ENCODE peak calls at places on chromosomes 3 and 15, in six cellular contexts. W, L, G, I, E and K are unnamed samples.

GRCh38 chr3:107356706-107357105 is 20.5 kb upstream of the CCDC54 start:
- DNase-seq in E (no peak), W (no peak), I (no peak), G (no peak), L (no peak), K (no peak)

GRCh38 chr15:45201557-45202246 is 13.9 kb upstream of the SHF start:
- DNase-seq in G (no peak), L (no peak), E (no peak), I (no peak), W (no peak), K (no peak)

GRCh38 chr15:69766156-69766555 is 313.5 kb downstream of the RPLP1 start:
- DNase-seq in I (no peak), L (no peak), E (no peak), W (no peak), G (no peak), K (no peak)

GRCh38 chr15:31471731-31472430 is 145.2 kb downstream of the KLF13 start:
- DNase-seq in I (peak), W (peak), L (no peak), G (no peak), E (no peak), K (no peak)

GRCh38 chr3:12796171-12797123 is at the start of gene CAND2:
- DNase-seq in W (peak), L (peak), I (peak), E (peak), G (peak), K (peak)

GRCh38 chr3:149330609-149331008 is 2.8 kb downstream of the TM4SF18 start:
- DNase-seq in I (no peak), W (no peak), E (no peak), L (no peak), G (no peak), K (no peak)

GRCh38 chr3:127406309-127407025 is 118.6 kb upstream of the PRR20G start:
- DNase-seq in G (no peak), W (no peak), I (no peak), E (no peak), L (peak), K (no peak)

GRCh38 chr15:34239151-34239761 is 14.4 kb downstream of the EMC4 start:
- DNase-seq in I (peak), G (peak), L (no peak), E (no peak), W (peak), K (peak)

GRCh38 chr3:13013994-13014754 is 59.1 kb downstream of the IQSEC1 start:
- DNase-seq in W (no peak), L (no peak), I (no peak), E (no peak), G (peak), K (no peak)

GRCh38 chr15:48493084-48493762 is 152.3 kb downstream of the FBN1 start:
- DNase-seq in E (no peak), I (peak), L (no peak), G (no peak), W (peak), K (no peak)
- TF ChIP-seq CTCF in E (no peak), I (no peak), L (no peak), G (no peak), W (no peak), K (no peak)

GRCh38 chr3:41574900-41575299 is 375.6 kb downstream of the CTNNB1 start:
- DNase-seq in G (no peak), W (peak), L (no peak), E (no peak), I (no peak), K (no peak)
- TF ChIP-seq CTCF in G (no peak), W (no peak), L (no peak), E (no peak), I (no peak), K (no peak)

GRCh38 chr3:191330309-191330712 is at the start of gene UTS2B:
- DNase-seq in W (peak), I (peak), G (no peak), E (no peak), L (no peak), K (no peak)

GRCh38 chr3:191328383-191328962 is 721 bp upstream of the CCDC50 start:
- DNase-seq in L (no peak), W (no peak), G (no peak), E (no peak), I (no peak), K (no peak)

GRCh38 chr3:191329654-191330308 is 545 bp downstream of the UTS2B start:
- DNase-seq in I (peak), G (no peak), W (peak), L (no peak), E (peak), K (peak)

GRCh38 chr3:191327526-191327925 is 1.7 kb upstream of the CCDC50 start:
- DNase-seq in L (no peak), E (no peak), W (no peak), G (no peak), I (no peak), K (no peak)

DNA sequence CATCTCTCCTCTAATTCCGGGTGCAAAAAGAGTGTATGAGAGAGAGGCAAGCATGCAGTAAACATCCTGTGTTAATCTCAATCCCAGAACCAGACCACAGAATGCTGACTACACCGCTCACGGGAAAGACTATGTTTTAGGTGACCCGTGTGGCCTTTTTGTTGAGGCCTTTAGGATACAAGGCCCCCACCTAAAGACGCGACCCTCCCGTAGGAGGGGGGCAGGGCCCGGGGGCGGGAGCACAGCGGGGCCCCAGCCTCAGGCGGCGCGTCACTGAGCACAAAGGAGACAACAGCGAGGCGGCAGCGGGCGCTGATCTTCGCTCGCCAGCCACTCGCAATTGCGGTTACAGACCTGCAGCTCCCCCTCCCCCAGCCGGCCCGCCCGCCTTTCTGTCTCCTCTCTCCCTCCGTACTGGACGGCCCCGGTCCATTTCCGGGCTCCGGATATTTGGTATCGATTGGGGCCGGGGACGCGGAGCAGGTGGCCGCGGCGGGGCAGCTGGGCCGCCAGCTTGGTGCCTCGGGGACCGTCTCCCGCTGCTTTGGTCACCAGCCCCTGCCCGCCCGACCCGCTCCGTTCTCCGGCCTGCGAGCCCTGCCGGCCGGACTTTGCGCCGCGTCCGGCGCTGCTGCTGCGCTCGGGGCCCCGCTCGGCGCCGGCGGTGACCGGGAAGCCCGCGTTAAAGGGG is at the start of gene CCDC50:
- DNase-seq in I (peak), E (peak), G (peak), L (no peak), W (peak), K (peak)
- TF ChIP-seq CTCF in I (no peak), E (peak), G (no peak), L (no peak), W (no peak), K (peak)

DNA sequence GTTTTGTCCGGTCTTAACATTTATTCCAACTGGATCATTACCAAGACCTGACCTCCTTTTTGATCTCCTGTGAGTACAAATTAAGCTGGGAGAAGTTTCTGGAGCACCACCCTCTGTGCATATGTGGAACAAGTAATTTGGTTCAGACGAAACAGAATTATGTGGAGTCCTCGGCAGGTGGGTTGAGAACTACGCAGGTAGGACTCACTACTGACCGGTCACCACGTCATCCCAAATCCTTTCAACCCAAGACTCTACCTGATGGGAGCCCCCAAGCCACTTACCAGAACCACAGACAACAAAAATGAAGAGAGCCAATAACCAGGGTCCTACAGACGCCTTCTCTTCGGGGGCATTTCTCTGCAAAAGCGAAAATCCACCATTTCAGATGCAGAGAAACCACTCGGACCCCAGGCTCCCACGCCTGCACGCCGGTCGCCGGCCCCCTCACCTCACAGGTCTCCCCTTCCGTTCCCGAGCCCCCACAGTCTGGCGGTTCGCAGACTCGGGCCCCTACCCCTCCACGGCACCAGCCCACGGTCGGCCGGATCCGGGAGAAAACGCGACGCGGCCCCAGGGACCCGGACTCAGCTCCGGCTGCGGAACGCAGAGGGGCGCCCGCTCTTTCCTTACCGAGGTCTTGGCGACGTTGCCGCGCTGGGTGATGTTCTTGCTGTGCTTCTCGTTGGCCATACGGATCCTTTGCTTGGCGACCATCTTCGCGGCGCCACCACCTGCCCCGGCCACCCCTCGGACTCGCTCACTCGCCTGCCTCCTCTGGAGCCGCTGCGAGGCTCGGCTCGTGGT is 674 bp downstream of the SERP1 start:
- DNase-seq in G (peak), I (peak), L (peak), W (peak), E (no peak), K (peak)
- TF ChIP-seq CTCF in G (no peak), I (peak), L (peak), W (no peak), E (no peak), K (no peak)

DNA sequence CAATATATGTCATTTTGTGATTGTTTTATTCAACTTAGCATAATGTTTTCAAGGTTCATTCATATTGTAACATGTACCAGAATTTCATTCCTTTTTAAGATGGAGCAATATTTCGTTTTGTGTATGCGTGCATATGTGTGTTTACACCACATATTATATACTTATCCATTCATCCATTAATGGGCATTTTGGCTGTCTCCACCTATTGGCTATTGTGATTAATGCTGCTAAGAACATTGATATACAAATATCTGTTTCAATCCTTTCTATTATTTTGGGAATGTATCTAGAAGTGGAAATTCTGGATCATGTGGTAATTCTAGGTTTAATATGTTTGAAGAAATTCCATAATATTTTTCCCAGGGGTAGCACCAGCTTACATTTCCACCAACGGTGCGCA is 403.9 kb upstream of the LMCD1 start:
- DNase-seq in I (no peak), G (no peak), W (no peak), E (no peak), L (no peak), K (no peak)
- TF ChIP-seq CTCF in I (no peak), G (no peak), W (no peak), E (no peak), L (peak), K (no peak)

DNA sequence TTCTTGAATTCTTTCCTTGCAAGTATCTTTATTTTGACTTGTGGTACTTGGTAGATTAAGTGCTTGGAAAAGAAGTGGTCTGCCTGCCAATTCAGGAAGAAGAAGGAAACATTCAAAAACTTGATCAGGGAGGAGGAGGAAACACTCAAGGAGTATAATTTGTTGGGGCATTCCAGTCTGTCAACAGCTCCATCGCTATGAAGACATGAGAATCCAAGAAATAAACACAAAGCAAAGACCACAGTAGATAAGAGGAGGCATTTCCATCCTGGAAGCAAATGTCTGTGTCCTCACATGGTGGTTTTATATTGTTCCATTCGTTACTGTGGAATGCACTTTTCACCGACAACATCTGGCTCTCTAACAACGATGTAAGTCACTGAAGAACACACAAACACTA is 176.1 kb upstream of the FRMD4B start:
- DNase-seq in I (no peak), L (no peak), W (peak), G (no peak), E (no peak), K (no peak)
- TF ChIP-seq CTCF in I (no peak), L (no peak), W (no peak), G (no peak), E (no peak), K (no peak)

DNA sequence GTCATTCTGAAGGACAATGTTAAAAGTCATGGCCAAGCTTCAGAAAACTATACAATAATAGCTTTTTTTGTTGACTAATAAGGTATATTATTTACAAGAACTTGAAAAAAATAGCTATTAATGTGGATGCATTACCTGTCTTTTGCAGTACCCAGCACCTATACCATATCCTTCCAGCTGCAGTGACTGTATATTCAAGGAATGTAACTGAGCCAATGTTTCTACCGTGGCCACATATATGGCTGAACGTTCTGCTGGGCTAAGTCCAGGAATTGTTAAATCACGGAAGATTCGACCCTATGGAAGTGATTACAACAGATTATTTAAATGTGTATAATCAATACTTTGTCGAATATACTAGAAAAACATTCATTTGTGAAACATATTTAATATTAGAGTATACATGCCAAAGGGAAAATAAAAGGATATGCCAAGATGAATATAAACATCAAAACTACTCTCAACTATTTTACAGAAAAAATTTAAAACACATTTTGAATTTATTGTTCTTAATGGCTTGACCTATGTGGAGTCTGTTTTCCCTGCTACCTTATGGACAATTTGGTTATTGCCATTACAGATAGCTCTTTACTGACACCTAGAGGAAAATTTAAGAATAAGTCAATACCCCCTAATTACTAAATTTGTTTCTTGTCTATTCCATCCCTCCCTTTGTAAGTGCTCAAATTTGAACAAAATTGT is 17.6 kb downstream of the ACAD11 start:
- DNase-seq in I (peak), G (peak), W (peak), L (no peak), E (no peak), K (peak)
- TF ChIP-seq CTCF in I (peak), G (peak), W (peak), L (peak), E (peak), K (peak)

GRCh38 chr3:193474446-193474845 is 80.2 kb downstream of the ATP13A4 start:
- DNase-seq in W (no peak), E (no peak), G (no peak), I (no peak), L (no peak), K (no peak)
- TF ChIP-seq CTCF in W (no peak), E (no peak), G (no peak), I (no peak), L (no peak), K (no peak)

DNA sequence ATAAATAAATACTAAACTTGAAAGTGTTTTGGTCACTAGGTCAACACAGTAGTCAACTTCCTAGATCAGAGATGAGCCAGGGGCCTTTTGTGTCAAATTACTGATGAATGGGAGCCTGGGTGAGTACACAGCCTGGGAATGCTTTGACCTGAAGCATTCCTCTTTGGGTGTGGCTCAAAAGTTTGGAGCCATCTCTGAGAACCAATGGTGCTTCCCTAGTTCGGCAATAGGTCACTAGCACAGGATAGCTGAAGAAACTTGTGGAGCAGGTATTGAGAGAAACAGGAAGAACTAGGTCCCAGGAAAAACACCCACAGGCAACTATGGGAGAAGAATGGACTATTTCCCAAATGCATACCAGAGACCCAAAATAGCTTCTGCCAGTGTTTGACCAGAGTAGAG is 56.6 kb upstream of the PLXND1 start:
- DNase-seq in I (peak), E (no peak), W (no peak), L (no peak), G (no peak), K (no peak)
- TF ChIP-seq CTCF in I (no peak), E (no peak), W (no peak), L (no peak), G (no peak), K (no peak)